ENCODE peak calls at places on chromosomes 16 and 17, in ten cellular contexts. One of them, this sample, is unnamed.

GRCh38 chr17:82353484-82353883 is 5.6 kb upstream of the TEX19 start:
- DNase-seq in CD8-positive, alpha-beta T cell: no peak
- DNase-seq in upper lobe of left lung: peak; percentile 56
- DNase-seq in pancreas: no peak
- DNase-seq in CD8-positive, alpha-beta memory T cell: no peak
- DNase-seq in IMR-90: no peak
- DNase-seq in glutamatergic neuron: no peak
- DNase-seq in stimulated activated naive CD8-positive, alpha-beta T cell treated with anti-CD3 and anti-CD28 coated beads, Interleukin-15, Interleukin-2, amounts not matched to agents 100 U/mL and 50 U/mL, for 24 hours: no peak
- DNase-seq in HTR-8/SVneo: no peak
- DNase-seq in epithelial cell of prostate: no peak
- DNase-seq in this sample: no peak

GRCh38 chr17:284676-285355 is 67.8 kb downstream of the RPH3AL start:
- DNase-seq in CD8-positive, alpha-beta T cell: no peak
- DNase-seq in upper lobe of left lung: no peak
- DNase-seq in pancreas: no peak
- DNase-seq in CD8-positive, alpha-beta memory T cell: no peak
- DNase-seq in IMR-90: no peak
- DNase-seq in glutamatergic neuron: no peak
- DNase-seq in stimulated activated naive CD8-positive, alpha-beta T cell treated with anti-CD3 and anti-CD28 coated beads, Interleukin-15, Interleukin-2, amounts not matched to agents 100 U/mL and 50 U/mL, for 24 hours: no peak
- DNase-seq in HTR-8/SVneo: no peak
- DNase-seq in epithelial cell of prostate: no peak
- DNase-seq in this sample: no peak

GRCh38 chr17:31754239-31754945 is 104.7 kb downstream of the COPRS start:
- DNase-seq in CD8-positive, alpha-beta T cell: no peak
- DNase-seq in upper lobe of left lung: peak; percentile 8
- DNase-seq in pancreas: no peak
- DNase-seq in CD8-positive, alpha-beta memory T cell: no peak
- DNase-seq in IMR-90: peak; percentile 99
- DNase-seq in glutamatergic neuron: no peak
- DNase-seq in stimulated activated naive CD8-positive, alpha-beta T cell treated with anti-CD3 and anti-CD28 coated beads, Interleukin-15, Interleukin-2, amounts not matched to agents 100 U/mL and 50 U/mL, for 24 hours: no peak
- DNase-seq in HTR-8/SVneo: peak; percentile 36
- DNase-seq in epithelial cell of prostate: peak; percentile 43
- DNase-seq in this sample: peak; percentile 91

GRCh38 chr17:76252040-76252954 is 12.0 kb upstream of the RNF157 start:
- DNase-seq in CD8-positive, alpha-beta T cell: peak; percentile 74
- DNase-seq in upper lobe of left lung: no peak
- DNase-seq in pancreas: no peak
- DNase-seq in CD8-positive, alpha-beta memory T cell: no peak
- DNase-seq in IMR-90: peak; percentile 99
- DNase-seq in glutamatergic neuron: no peak
- DNase-seq in stimulated activated naive CD8-positive, alpha-beta T cell treated with anti-CD3 and anti-CD28 coated beads, Interleukin-15, Interleukin-2, amounts not matched to agents 100 U/mL and 50 U/mL, for 24 hours: peak; percentile 46
- DNase-seq in HTR-8/SVneo: peak; percentile 61
- DNase-seq in epithelial cell of prostate: peak; percentile 93
- DNase-seq in this sample: peak; percentile 89

GRCh38 chr16:82509636-82510035 is 117.1 kb upstream of the CDH13 start:
- DNase-seq in CD8-positive, alpha-beta T cell: no peak
- DNase-seq in upper lobe of left lung: peak; percentile 17
- DNase-seq in pancreas: no peak
- DNase-seq in CD8-positive, alpha-beta memory T cell: no peak
- DNase-seq in IMR-90: no peak
- DNase-seq in glutamatergic neuron: no peak
- DNase-seq in stimulated activated naive CD8-positive, alpha-beta T cell treated with anti-CD3 and anti-CD28 coated beads, Interleukin-15, Interleukin-2, amounts not matched to agents 100 U/mL and 50 U/mL, for 24 hours: no peak
- DNase-seq in HTR-8/SVneo: no peak
- DNase-seq in epithelial cell of prostate: no peak
- DNase-seq in this sample: no peak

GRCh38 chr17:50196036-50196435 is 5.4 kb downstream of the COL1A1 start:
- DNase-seq in CD8-positive, alpha-beta T cell: no peak
- DNase-seq in upper lobe of left lung: no peak
- DNase-seq in pancreas: no peak
- DNase-seq in CD8-positive, alpha-beta memory T cell: no peak
- DNase-seq in IMR-90: peak; percentile 30
- DNase-seq in glutamatergic neuron: no peak
- DNase-seq in stimulated activated naive CD8-positive, alpha-beta T cell treated with anti-CD3 and anti-CD28 coated beads, Interleukin-15, Interleukin-2, amounts not matched to agents 100 U/mL and 50 U/mL, for 24 hours: no peak
- DNase-seq in HTR-8/SVneo: no peak
- DNase-seq in epithelial cell of prostate: no peak
- DNase-seq in this sample: no peak

GRCh38 chr17:82998637-82999036 is 80.8 kb upstream of the METRNL start:
- DNase-seq in CD8-positive, alpha-beta T cell: no peak
- DNase-seq in upper lobe of left lung: no peak
- DNase-seq in pancreas: no peak
- DNase-seq in CD8-positive, alpha-beta memory T cell: no peak
- DNase-seq in IMR-90: no peak
- DNase-seq in glutamatergic neuron: no peak
- DNase-seq in stimulated activated naive CD8-positive, alpha-beta T cell treated with anti-CD3 and anti-CD28 coated beads, Interleukin-15, Interleukin-2, amounts not matched to agents 100 U/mL and 50 U/mL, for 24 hours: no peak
- DNase-seq in HTR-8/SVneo: no peak
- DNase-seq in epithelial cell of prostate: no peak
- DNase-seq in this sample: no peak

GRCh38 chr17:68343976-68344375 is 52.7 kb downstream of the ARSG start:
- DNase-seq in CD8-positive, alpha-beta T cell: no peak
- DNase-seq in upper lobe of left lung: no peak
- DNase-seq in pancreas: no peak
- DNase-seq in CD8-positive, alpha-beta memory T cell: no peak
- DNase-seq in IMR-90: no peak
- DNase-seq in glutamatergic neuron: no peak
- DNase-seq in stimulated activated naive CD8-positive, alpha-beta T cell treated with anti-CD3 and anti-CD28 coated beads, Interleukin-15, Interleukin-2, amounts not matched to agents 100 U/mL and 50 U/mL, for 24 hours: no peak
- DNase-seq in HTR-8/SVneo: no peak
- DNase-seq in epithelial cell of prostate: no peak
- DNase-seq in this sample: no peak

GRCh38 chr17:39485555-39485954 is 24.3 kb downstream of the CDK12 start:
- DNase-seq in CD8-positive, alpha-beta T cell: no peak
- DNase-seq in upper lobe of left lung: no peak
- DNase-seq in pancreas: no peak
- DNase-seq in CD8-positive, alpha-beta memory T cell: no peak
- DNase-seq in IMR-90: peak; percentile 98
- DNase-seq in glutamatergic neuron: no peak
- DNase-seq in stimulated activated naive CD8-positive, alpha-beta T cell treated with anti-CD3 and anti-CD28 coated beads, Interleukin-15, Interleukin-2, amounts not matched to agents 100 U/mL and 50 U/mL, for 24 hours: no peak
- DNase-seq in HTR-8/SVneo: peak; percentile 64
- DNase-seq in epithelial cell of prostate: peak; percentile 83
- DNase-seq in this sample: peak; percentile 95

This sample was measured in cardiac fibroblast.